ENCODE peak calls at places on chromosomes 7 and 10, in nine cellular contexts. Q, B, X, F, G, D, C, Z and I are unnamed samples.

GRCh38 chr7:91993976-91994375 is 53.3 kb downstream of the AKAP9 start:
- DNase-seq in C (no peak), Q (no peak), X (no peak), G (no peak), B (no peak), F (no peak), D (no peak), Z (no peak), I (no peak)

GRCh38 chr7:155404976-155405375 is 53.0 kb upstream of the EN2 start:
- DNase-seq in Q (no peak), D (no peak), G (no peak), C (no peak), X (no peak), Z (no peak), F (no peak), B (no peak), I (no peak)

GRCh38 chr10:119805702-119806230 is 66.9 kb downstream of the MCMBP start:
- DNase-seq in G (no peak), B (no peak), D (no peak), Z (no peak), X (no peak), F (no peak), C (no peak), Q (no peak), I (no peak)

GRCh38 chr10:112732277-112732891 is 217.7 kb upstream of the TCF7L2 start:
- DNase-seq in D (no peak), Z (no peak), X (peak), F (no peak), Q (no peak), C (no peak), G (peak), B (no peak), I (no peak)

GRCh38 chr7:115825736-115826135 is 204.8 kb downstream of the TFEC start:
- DNase-seq in C (no peak), Q (no peak), D (no peak), X (no peak), G (no peak), F (no peak), B (no peak), Z (no peak), I (no peak)

GRCh38 chr7:131897016-131897789 is 340.8 kb upstream of the PODXL start:
- DNase-seq in Z (no peak), B (no peak), C (no peak), X (peak), G (peak), Q (no peak), D (no peak), F (no peak), I (no peak)

GRCh38 chr10:88336316-88336715 is 246.8 kb downstream of the RNLS start:
- DNase-seq in Q (no peak), F (no peak), B (no peak), D (no peak), Z (no peak), C (no peak), G (no peak), X (no peak), I (no peak)

GRCh38 chr10:107971973-107972372 is 807.5 kb upstream of the SORCS1 start:
- DNase-seq in B (no peak), F (no peak), G (no peak), C (no peak), D (no peak), X (peak), Q (no peak), Z (no peak), I (no peak)

GRCh38 chr10:18310761-18311160 is 170.5 kb downstream of the CACNB2 start:
- DNase-seq in G (no peak), Z (no peak), B (no peak), D (no peak), F (no peak), C (no peak), X (no peak), Q (no peak), I (no peak)